ENCODE peak calls at places on chromosome 22, in eight cellular contexts. R is body of pancreas, N is heart right ventricle, Q is ovary, W is dorsolateral prefrontal cortex, S is choroid plexus epithelial cell, V is pancreas, B is cardiac fibroblast. T is an unnamed sample.

GRCh38 chr22:46374663-46375474 is 39.4 kb downstream of the TRMU start:
- DNase-seq in R (peak; percentile 88), N (peak; percentile 8), Q (no peak), W (no peak), S (no peak), V (no peak), B (no peak), T (no peak)

GRCh38 chr22:36397081-36397766 is 9.5 kb upstream of the MYH9 start:
- DNase-seq in R (no peak), N (no peak), Q (no peak), W (no peak), S (peak; percentile 75), V (no peak), B (peak; percentile 87), T (no peak)

GRCh38 chr22:19717181-19717580 is 2.9 kb downstream of the SEPTIN5 start:
- DNase-seq in R (no peak), N (no peak), Q (peak; percentile 45), W (no peak), S (no peak), V (no peak), B (no peak), T (no peak)

GRCh38 chr22:45537734-45538181 is 35.1 kb downstream of the FBLN1 start:
- DNase-seq in R (no peak), N (peak; percentile 58), Q (peak; percentile 70), W (no peak), S (peak; percentile 97), V (no peak), B (peak; percentile 71), T (no peak)

GRCh38 chr22:46089426-46090041 is 60.8 kb upstream of the PPARA start:
- DNase-seq in R (peak; percentile 26), N (peak; percentile 12), Q (no peak), W (peak; percentile 44), S (no peak), V (peak; percentile 37), B (no peak), T (no peak)

GRCh38 chr22:46797355-46797754 is 34.9 kb downstream of the TBC1D22A start:
- DNase-seq in R (no peak), N (no peak), Q (no peak), W (no peak), S (peak; percentile 86), V (no peak), B (peak; percentile 46), T (no peak)

GRCh38 chr22:49547751-49548239 is 279.9 kb downstream of the BRD1 start:
- DNase-seq in R (peak; percentile 4), N (no peak), Q (no peak), W (peak; percentile 22), S (no peak), V (no peak), B (no peak), T (no peak)

GRCh38 chr22:24483966-24484545 is 11.1 kb upstream of the UPB1 start:
- DNase-seq in R (no peak), N (no peak), Q (no peak), W (no peak), S (peak; percentile 36), V (no peak), B (no peak), T (no peak)

GRCh38 chr22:46538816-46539163 is 1.4 kb upstream of the CELSR1 start:
- DNase-seq in R (no peak), N (no peak), Q (no peak), W (peak; percentile 63), S (peak; percentile 28), V (no peak), B (peak; percentile 59), T (no peak)

GRCh38 chr22:36237462-36238347 is 1.6 kb downstream of the APOL2 start:
- DNase-seq in R (no peak), N (no peak), Q (peak; percentile 50), W (no peak), S (peak; percentile 53), V (no peak), B (peak; percentile 22), T (no peak)

GRCh38 chr22:44354288-44354687 is 41.5 kb upstream of the SHISAL1 start:
- DNase-seq in R (no peak), N (no peak), Q (no peak), W (peak; percentile 5), S (no peak), V (no peak), B (no peak), T (no peak)
- TF ChIP-seq CTCF in R (no peak), N (no peak), Q (no peak), W (no peak), S (no peak), V (no peak), B (no peak), T (no peak)

GRCh38 chr22:22032099-22032905 is 49.7 kb upstream of the TOP3B start:
- DNase-seq in R (no peak), N (no peak), Q (no peak), W (no peak), S (no peak), V (no peak), B (no peak), T (no peak)

GRCh38 chr22:22031183-22031560 is 48.6 kb upstream of the TOP3B start:
- DNase-seq in R (no peak), N (no peak), Q (no peak), W (no peak), S (no peak), V (no peak), B (no peak), T (no peak)

GRCh38 chr22:22032906-22033802 is 50.6 kb upstream of the TOP3B start:
- DNase-seq in R (no peak), N (no peak), Q (no peak), W (no peak), S (no peak), V (no peak), B (no peak), T (no peak)

GRCh38 chr22:22031571-22031970 is 49.0 kb upstream of the TOP3B start:
- DNase-seq in R (no peak), N (no peak), Q (no peak), W (no peak), S (no peak), V (no peak), B (no peak), T (no peak)

DNA sequence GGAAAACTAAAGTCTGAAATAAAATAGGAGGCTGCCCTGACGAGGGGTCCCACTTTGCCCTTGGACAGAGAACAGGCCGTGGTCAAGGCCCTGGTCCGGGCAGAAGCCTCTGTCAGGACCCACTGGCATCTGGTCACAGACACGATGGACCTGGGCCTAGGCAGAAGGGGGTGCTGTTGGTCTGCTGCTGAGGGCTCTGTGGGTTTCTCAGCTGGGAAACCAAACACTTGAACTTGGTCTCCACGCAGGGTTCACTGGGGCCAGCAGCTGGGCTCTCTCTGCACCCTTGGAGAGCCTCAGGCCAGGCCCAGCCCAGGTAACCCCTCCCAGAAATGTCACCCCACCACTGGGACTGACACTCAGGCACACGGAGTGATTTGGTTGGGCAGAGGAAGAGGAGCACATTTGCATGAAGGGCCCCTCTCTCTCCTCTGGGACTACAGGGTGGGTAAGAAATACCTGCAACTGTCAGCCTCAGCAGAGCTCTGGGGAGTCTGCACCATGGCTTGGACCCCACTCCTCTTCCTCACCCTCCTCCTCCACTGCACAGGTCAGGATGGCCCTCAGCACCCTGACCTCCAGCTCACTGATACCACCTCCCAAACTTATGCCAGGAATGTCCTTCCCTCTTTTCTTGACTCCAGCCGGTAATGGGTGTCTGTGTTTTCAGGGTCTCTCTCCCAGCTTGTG is 48.1 kb upstream of the TOP3B start:
- DNase-seq in R (no peak), N (no peak), Q (no peak), W (no peak), S (peak; percentile 65), V (no peak), B (peak; percentile 40), T (no peak)
- TF ChIP-seq CTCF in R (no peak), N (peak; percentile 36), Q (no peak), W (no peak), S (peak; percentile 75), V (no peak), B (peak; percentile 57), T (peak; percentile 14)

GRCh38 chr22:28714043-28714442 is 27.6 kb downstream of the CHEK2 start:
- DNase-seq in R (no peak), N (no peak), Q (no peak), W (no peak), S (no peak), V (no peak), B (no peak), T (no peak)

GRCh38 chr22:28710112-28710888 is 30.7 kb upstream of the TTC28 start:
- DNase-seq in R (no peak), N (no peak), Q (no peak), W (no peak), S (peak; percentile 94), V (no peak), B (peak; percentile 91), T (no peak)

GRCh38 chr22:28711341-28711740 is 30.3 kb downstream of the CHEK2 start:
- DNase-seq in R (no peak), N (no peak), Q (no peak), W (no peak), S (no peak), V (no peak), B (peak; percentile 5), T (no peak)

GRCh38 chr22:28710889-28711285 is 30.7 kb downstream of the CHEK2 start:
- DNase-seq in R (no peak), N (no peak), Q (no peak), W (no peak), S (peak; percentile 48), V (no peak), B (peak; percentile 70), T (no peak)

GRCh38 chr22:28711820-28712777 is 29.5 kb downstream of the CHEK2 start:
- DNase-seq in R (no peak), N (no peak), Q (no peak), W (no peak), S (peak; percentile 96), V (no peak), B (peak; percentile 97), T (no peak)
- TF ChIP-seq CTCF in R (no peak), N (no peak), Q (peak; percentile 7), W (no peak), S (peak; percentile 42), V (no peak), B (peak; percentile 30), T (no peak)

GRCh38 chr22:30604723-30605122 is 2.3 kb upstream of the TCN2 start:
- DNase-seq in R (no peak), N (no peak), Q (no peak), W (no peak), S (no peak), V (no peak), B (no peak), T (no peak)

GRCh38 chr22:30601464-30601863 is 5.5 kb upstream of the TCN2 start:
- DNase-seq in R (no peak), N (no peak), Q (no peak), W (no peak), S (no peak), V (no peak), B (no peak), T (no peak)

GRCh38 chr22:30598986-30599385 is 7.3 kb upstream of the PES1 start:
- DNase-seq in R (no peak), N (no peak), Q (no peak), W (no peak), S (no peak), V (no peak), B (no peak), T (no peak)

GRCh38 chr22:30600925-30601324 is 6.0 kb upstream of the TCN2 start:
- DNase-seq in R (no peak), N (no peak), Q (no peak), W (no peak), S (no peak), V (no peak), B (no peak), T (no peak)

DNA sequence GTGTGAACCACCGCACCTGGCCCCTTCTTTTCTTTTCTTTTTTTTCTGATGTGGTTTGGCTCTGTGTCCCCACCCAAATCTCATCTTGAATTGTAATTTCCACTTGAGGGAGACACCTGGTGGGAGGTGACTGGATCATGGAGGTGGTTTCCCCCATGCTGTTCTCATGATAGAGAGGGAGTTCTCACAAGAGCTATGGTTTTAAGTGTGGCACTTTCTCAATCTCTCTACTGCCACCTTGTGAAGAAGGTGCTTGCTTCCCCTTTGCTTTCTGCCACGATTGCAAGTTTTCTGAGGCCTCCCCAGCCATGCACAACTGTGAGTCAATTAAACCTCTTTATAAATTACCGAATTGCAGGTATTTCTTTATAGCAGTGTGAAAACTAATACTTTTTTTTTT is 4.9 kb upstream of the TCN2 start:
- DNase-seq in R (no peak), N (no peak), Q (no peak), W (no peak), S (peak; percentile 74), V (no peak), B (peak; percentile 53), T (no peak)
- TF ChIP-seq CTCF in R (peak; percentile 43), N (peak; percentile 23), Q (no peak), W (peak; percentile 30), S (peak; percentile 64), V (no peak), B (peak; percentile 29), T (peak; percentile 28)